ENCODE peak calls at places on chromosomes 2 and 18, in nine cellular contexts. Y is tibial nerve, I is aorta, X is adrenal gland, J is left ventricle myocardium inferior, R is GM23338, U is PC-3, W is astrocyte, T is cardiac muscle cell. Q is an unnamed sample. For H3K4me1, the result is how much of the 10 kb centered on the place peaks cover.

GRCh38 chr18:26506012-26506411 is 42.3 kb downstream of the KCTD1 start:
- DNase-seq in I (no peak), W (no peak), Y (no peak), X (no peak), U (no peak), T (no peak), J (no peak), R (no peak), Q (no peak)

GRCh38 chr2:119301413-119301812 is 65.2 kb downstream of the C2orf76 start:
- DNase-seq in W (peak), U (no peak), T (no peak), X (no peak), J (no peak), R (no peak), Y (no peak), I (no peak), Q (no peak)

GRCh38 chr2:167103028-167103756 is 214.9 kb downstream of the XIRP2 start:
- DNase-seq in R (no peak), J (no peak), U (peak), I (no peak), Y (no peak), X (no peak), T (no peak), W (no peak), Q (no peak)

GRCh38 chr2:144358979-144359541 is 160.9 kb downstream of the ZEB2 start:
- DNase-seq in U (peak), W (peak), J (no peak), I (no peak), R (no peak), Y (no peak), T (no peak), X (no peak), Q (no peak)

GRCh38 chr2:198374375-198375072 is 570.1 kb downstream of the PLCL1 start:
- DNase-seq in R (peak), T (peak), I (no peak), Y (peak), X (peak), W (peak), J (no peak), U (peak), Q (no peak)

GRCh38 chr2:157497603-157498314 is 53.9 kb upstream of the CYTIP start:
- DNase-seq in X (no peak), J (no peak), W (peak), T (peak), I (no peak), R (peak), U (peak), Y (no peak), Q (no peak)

GRCh38 chr18:26547302-26548143 is 830 bp downstream of the KCTD1 start:
- DNase-seq in W (peak), Y (peak), X (peak), T (peak), J (peak), I (peak), U (no peak), R (peak), Q (peak)

GRCh38 chr2:143754732-143755131 is 625.5 kb downstream of the ARHGAP15 start:
- DNase-seq in W (peak), R (no peak), T (no peak), J (no peak), I (no peak), U (no peak), Y (no peak), X (no peak), Q (no peak)

GRCh38 chr2:69779258-69779989 is 37.5 kb downstream of the ANXA4 start:
- DNase-seq in X (no peak), R (no peak), J (no peak), Y (no peak), W (peak), I (no peak), T (no peak), U (peak), Q (no peak)

GRCh38 chr2:60962534-60962933 is 55.0 kb upstream of the PEX13 start:
- DNase-seq in U (no peak), I (no peak), R (no peak), X (no peak), T (no peak), Y (no peak), W (no peak), J (no peak), Q (no peak)

GRCh38 chr2:84939426-84940087 is 31.4 kb upstream of the KCMF1 start:
- DNase-seq in U (no peak), W (no peak), Y (no peak), X (no peak), J (no peak), T (no peak), R (no peak), I (no peak), Q (no peak)

GRCh38 chr2:159573294-159573693 is 43.1 kb downstream of the BAZ2B start:
- DNase-seq in W (no peak), R (no peak), T (no peak), X (no peak), U (no peak), I (no peak), Y (no peak), J (no peak), Q (no peak)

GRCh38 chr18:55351220-55351619 is 236.8 kb downstream of the TCF4 start:
- DNase-seq in T (no peak), X (no peak), J (no peak), Y (no peak), R (no peak), U (no peak), I (no peak), W (peak), Q (no peak)
- H3K4me1 ChIP-seq in T (under half), X (under half), J (under half), Y (under half), R (half or more), U (under half), I (under half), W (under half), Q (under half)

GRCh38 chr2:62307469-62308389 is 111.8 kb downstream of the B3GNT2 start:
- DNase-seq in R (no peak), J (no peak), X (no peak), Y (no peak), I (no peak), T (no peak), W (no peak), U (peak), Q (no peak)
- H3K4me1 ChIP-seq in R (under half), J (half or more), X (under half), Y (under half), I (under half), T (under half), W (under half), U (under half), Q (half or more)

GRCh38 chr2:68416081-68416675 is 50.9 kb downstream of the FBXO48 start:
- DNase-seq in R (no peak), J (no peak), W (no peak), I (no peak), Y (no peak), T (no peak), U (no peak), X (no peak), Q (peak)
- H3K4me1 ChIP-seq in R (under half), J (under half), W (under half), I (under half), Y (under half), T (half or more), U (under half), X (under half), Q (under half)

GRCh38 chr2:127649684-127650040 is 3.7 kb downstream of the GPR17 start:
- DNase-seq in W (peak), R (peak), Y (peak), X (peak), T (peak), U (peak), J (no peak), I (peak), Q (no peak)
- H3K4me1 ChIP-seq in W (under half), R (under half), Y (under half), X (under half), T (under half), U (under half), J (half or more), I (under half), Q (half or more)

DNA sequence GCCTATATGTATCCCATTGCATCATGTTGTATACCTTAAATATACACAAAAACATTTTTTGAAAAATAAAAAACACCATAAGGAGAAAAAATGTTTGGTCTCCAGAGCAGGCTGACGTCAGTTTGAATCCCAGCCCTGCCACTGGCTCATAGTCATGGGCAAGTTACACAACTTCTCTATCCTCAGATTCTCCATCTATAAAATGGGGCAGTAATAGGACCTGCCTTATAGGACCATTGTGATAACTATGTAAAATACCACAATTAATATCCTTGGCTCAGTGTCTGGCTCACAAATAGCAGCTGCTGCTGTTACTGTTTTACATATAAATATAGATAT is 135.6 kb downstream of the SMAD7 start:
- DNase-seq in T (no peak), J (no peak), I (peak), W (no peak), R (no peak), X (no peak), U (no peak), Y (no peak), Q (peak)
- H3K4me1 ChIP-seq in T (under half), J (under half), I (under half), W (under half), R (under half), X (under half), U (under half), Y (under half), Q (under half)

GRCh38 chr2:190655570-190655969 is 6.7 kb downstream of the NAB1 start:
- DNase-seq in J (no peak), X (no peak), R (no peak), T (no peak), Y (no peak), I (no peak), W (no peak), U (no peak), Q (no peak)
- H3K4me1 ChIP-seq in J (half or more), X (under half), R (under half), T (under half), Y (under half), I (under half), W (under half), U (under half), Q (under half)

DNA sequence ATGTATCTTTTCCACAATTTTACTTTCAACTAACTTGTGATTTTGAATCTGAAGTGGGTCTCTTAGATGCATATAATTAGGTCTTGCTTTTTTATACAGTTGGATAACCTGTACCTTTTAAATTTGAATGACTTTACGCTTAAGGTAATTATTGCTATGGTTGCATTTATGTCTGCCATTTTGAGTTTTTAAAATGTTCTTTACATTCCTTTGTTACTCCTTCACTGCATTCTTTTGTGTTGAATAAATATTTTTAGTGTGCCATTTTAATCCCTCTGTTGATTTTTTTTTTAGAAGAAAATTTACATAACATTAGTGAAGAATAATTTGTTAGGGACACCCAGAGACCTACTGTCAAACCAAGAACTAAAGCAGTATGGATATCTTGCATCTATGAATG is 65.3 kb downstream of the BIRC6 start:
- DNase-seq in Y (no peak), J (no peak), U (no peak), R (no peak), X (no peak), T (no peak), W (no peak), I (no peak), Q (no peak)
- H3K4me1 ChIP-seq in Y (under half), J (under half), U (under half), R (under half), X (under half), T (under half), W (under half), I (under half), Q (under half)

GRCh38 chr2:235669983-235670962 is 176.4 kb downstream of the AGAP1 start:
- DNase-seq in T (peak), J (peak), R (peak), X (peak), W (peak), U (peak), Y (peak), I (peak), Q (peak)

GRCh38 chr2:235666240-235666781 is 172.5 kb downstream of the AGAP1 start:
- DNase-seq in U (peak), I (no peak), R (peak), W (peak), X (peak), Y (peak), T (peak), J (no peak), Q (no peak)

GRCh38 chr2:235670974-235671787 is 177.3 kb downstream of the AGAP1 start:
- DNase-seq in W (no peak), U (no peak), T (no peak), R (peak), Y (no peak), J (no peak), I (no peak), X (no peak), Q (no peak)

GRCh38 chr2:235669269-235669831 is 175.5 kb downstream of the AGAP1 start:
- DNase-seq in W (peak), X (peak), Y (peak), J (peak), R (peak), U (peak), I (peak), T (peak), Q (peak)

GRCh38 chr2:235668782-235669181 is 174.9 kb downstream of the AGAP1 start:
- DNase-seq in J (no peak), T (no peak), W (no peak), U (no peak), Y (no peak), X (no peak), I (no peak), R (no peak), Q (no peak)
- H3K4me1 ChIP-seq in J (under half), T (under half), W (under half), U (under half), Y (under half), X (under half), I (under half), R (half or more), Q (under half)